ENCODE peak calls at places on chromosomes 1 and 21, in nine cellular contexts. One of them, this sample, is unnamed.

GRCh38 chr1:171142081-171142450 is 43.0 kb upstream of the FMO2 start:
- DNase-seq in SW 1271: no peak
- DNase-seq in epithelial cell of esophagus: no peak
- DNase-seq in GM04503: peak; percentile 44
- DNase-seq in endothelial cell: no peak
- DNase-seq in thyroid gland: peak; percentile 10
- DNase-seq in NCI-H2081: no peak
- DNase-seq in CD4-positive, alpha-beta memory T cell: no peak
- DNase-seq in progenitor cell of endocrine pancreas: no peak
- DNase-seq in this sample: peak; percentile 67

GRCh38 chr1:168396940-168397680 is 116.4 kb downstream of the TBX19 start:
- DNase-seq in SW 1271: no peak
- DNase-seq in epithelial cell of esophagus: no peak
- DNase-seq in GM04503: no peak
- DNase-seq in endothelial cell: no peak
- DNase-seq in thyroid gland: no peak
- DNase-seq in NCI-H2081: no peak
- DNase-seq in CD4-positive, alpha-beta memory T cell: no peak
- DNase-seq in progenitor cell of endocrine pancreas: no peak
- DNase-seq in this sample: no peak

GRCh38 chr21:33950425-33951079 is 34.9 kb upstream of the ATP5PO start:
- DNase-seq in SW 1271: no peak
- DNase-seq in epithelial cell of esophagus: no peak
- DNase-seq in GM04503: no peak
- DNase-seq in endothelial cell: no peak
- DNase-seq in thyroid gland: no peak
- DNase-seq in NCI-H2081: no peak
- DNase-seq in CD4-positive, alpha-beta memory T cell: no peak
- DNase-seq in progenitor cell of endocrine pancreas: no peak
- DNase-seq in this sample: no peak

GRCh38 chr1:60819302-60819701 is 263.1 kb upstream of the NFIA start:
- DNase-seq in SW 1271: no peak
- DNase-seq in epithelial cell of esophagus: no peak
- DNase-seq in GM04503: no peak
- DNase-seq in endothelial cell: no peak
- DNase-seq in thyroid gland: no peak
- DNase-seq in NCI-H2081: no peak
- DNase-seq in CD4-positive, alpha-beta memory T cell: no peak
- DNase-seq in progenitor cell of endocrine pancreas: no peak
- DNase-seq in this sample: no peak

GRCh38 chr1:21509351-21510112 is at the start of gene ALPL:
- DNase-seq in SW 1271: no peak
- DNase-seq in epithelial cell of esophagus: no peak
- DNase-seq in GM04503: no peak
- DNase-seq in endothelial cell: no peak
- DNase-seq in thyroid gland: no peak
- DNase-seq in NCI-H2081: no peak
- DNase-seq in CD4-positive, alpha-beta memory T cell: no peak
- DNase-seq in progenitor cell of endocrine pancreas: no peak
- DNase-seq in this sample: no peak

GRCh38 chr1:19679691-19680090 is 15.0 kb downstream of the HTR6 start:
- DNase-seq in SW 1271: no peak
- DNase-seq in epithelial cell of esophagus: no peak
- DNase-seq in GM04503: no peak
- DNase-seq in endothelial cell: no peak
- DNase-seq in thyroid gland: no peak
- DNase-seq in NCI-H2081: no peak
- DNase-seq in CD4-positive, alpha-beta memory T cell: no peak
- DNase-seq in progenitor cell of endocrine pancreas: no peak
- DNase-seq in this sample: no peak

GRCh38 chr1:2316451-2316940 is 74.9 kb downstream of the MORN1 start:
- DNase-seq in SW 1271: no peak
- DNase-seq in epithelial cell of esophagus: no peak
- DNase-seq in GM04503: no peak
- DNase-seq in endothelial cell: no peak
- DNase-seq in thyroid gland: peak; percentile 52
- DNase-seq in NCI-H2081: no peak
- DNase-seq in CD4-positive, alpha-beta memory T cell: no peak
- DNase-seq in progenitor cell of endocrine pancreas: no peak
- DNase-seq in this sample: no peak

GRCh38 chr1:180920702-180921101 is 8.0 kb downstream of the KIAA1614 start:
- DNase-seq in SW 1271: no peak
- DNase-seq in epithelial cell of esophagus: no peak
- DNase-seq in GM04503: no peak
- DNase-seq in endothelial cell: no peak
- DNase-seq in thyroid gland: no peak
- DNase-seq in NCI-H2081: no peak
- DNase-seq in CD4-positive, alpha-beta memory T cell: no peak
- DNase-seq in progenitor cell of endocrine pancreas: no peak
- DNase-seq in this sample: no peak

GRCh38 chr1:64309468-64309867 is 106.0 kb downstream of the UBE2U start:
- DNase-seq in SW 1271: no peak
- DNase-seq in epithelial cell of esophagus: peak; percentile 7
- DNase-seq in GM04503: no peak
- DNase-seq in endothelial cell: no peak
- DNase-seq in thyroid gland: no peak
- DNase-seq in NCI-H2081: no peak
- DNase-seq in CD4-positive, alpha-beta memory T cell: no peak
- DNase-seq in progenitor cell of endocrine pancreas: no peak
- DNase-seq in this sample: no peak

GRCh38 chr1:15411593-15412487 is 2.2 kb downstream of the EFHD2 start:
- DNase-seq in SW 1271: no peak
- DNase-seq in epithelial cell of esophagus: peak; percentile 32
- DNase-seq in GM04503: no peak
- DNase-seq in endothelial cell: no peak
- DNase-seq in thyroid gland: peak; percentile 63
- DNase-seq in NCI-H2081: no peak
- DNase-seq in CD4-positive, alpha-beta memory T cell: peak; percentile 43
- DNase-seq in progenitor cell of endocrine pancreas: no peak
- DNase-seq in this sample: no peak

GRCh38 chr21:33650230-33650629 is 7.9 kb downstream of the ITSN1 start:
- DNase-seq in SW 1271: no peak
- DNase-seq in epithelial cell of esophagus: no peak
- DNase-seq in GM04503: no peak
- DNase-seq in endothelial cell: no peak
- DNase-seq in thyroid gland: no peak
- DNase-seq in NCI-H2081: no peak
- DNase-seq in CD4-positive, alpha-beta memory T cell: no peak
- DNase-seq in progenitor cell of endocrine pancreas: no peak
- DNase-seq in this sample: no peak

GRCh38 chr21:33898546-33898945 is 17.1 kb downstream of the ATP5PO start:
- DNase-seq in SW 1271: no peak
- DNase-seq in epithelial cell of esophagus: no peak
- DNase-seq in GM04503: no peak
- DNase-seq in endothelial cell: no peak
- DNase-seq in thyroid gland: no peak
- DNase-seq in NCI-H2081: no peak
- DNase-seq in CD4-positive, alpha-beta memory T cell: no peak
- DNase-seq in progenitor cell of endocrine pancreas: no peak
- DNase-seq in this sample: no peak

GRCh38 chr1:246680696-246681127 is 43.5 kb upstream of the SCCPDH start:
- DNase-seq in SW 1271: no peak
- DNase-seq in epithelial cell of esophagus: no peak
- DNase-seq in GM04503: no peak
- DNase-seq in endothelial cell: no peak
- DNase-seq in thyroid gland: no peak
- DNase-seq in NCI-H2081: no peak
- DNase-seq in CD4-positive, alpha-beta memory T cell: no peak
- DNase-seq in progenitor cell of endocrine pancreas: no peak
- DNase-seq in this sample: no peak

GRCh38 chr21:36113647-36114428 is 21.0 kb upstream of the CBR3 start:
- DNase-seq in SW 1271: no peak
- DNase-seq in epithelial cell of esophagus: peak; percentile 66
- DNase-seq in GM04503: no peak
- DNase-seq in endothelial cell: no peak
- DNase-seq in thyroid gland: no peak
- DNase-seq in NCI-H2081: no peak
- DNase-seq in CD4-positive, alpha-beta memory T cell: peak; percentile 79
- DNase-seq in progenitor cell of endocrine pancreas: no peak
- DNase-seq in this sample: no peak

GRCh38 chr21:35479529-35479928 is 430.4 kb upstream of the RUNX1 start:
- DNase-seq in SW 1271: no peak
- DNase-seq in epithelial cell of esophagus: no peak
- DNase-seq in GM04503: no peak
- DNase-seq in endothelial cell: no peak
- DNase-seq in thyroid gland: no peak
- DNase-seq in NCI-H2081: no peak
- DNase-seq in CD4-positive, alpha-beta memory T cell: no peak
- DNase-seq in progenitor cell of endocrine pancreas: no peak
- DNase-seq in this sample: no peak

GRCh38 chr1:170198584-170198983 is 52.8 kb downstream of the NTMT2 start:
- DNase-seq in SW 1271: no peak
- DNase-seq in epithelial cell of esophagus: no peak
- DNase-seq in GM04503: no peak
- DNase-seq in endothelial cell: no peak
- DNase-seq in thyroid gland: no peak
- DNase-seq in NCI-H2081: no peak
- DNase-seq in CD4-positive, alpha-beta memory T cell: no peak
- DNase-seq in progenitor cell of endocrine pancreas: no peak
- DNase-seq in this sample: no peak

GRCh38 chr1:21334214-21335087 is 44.2 kb upstream of the ECE1 start:
- DNase-seq in SW 1271: peak; percentile 57
- DNase-seq in epithelial cell of esophagus: peak; percentile 66
- DNase-seq in GM04503: peak; percentile 90
- DNase-seq in endothelial cell: peak; percentile 76
- DNase-seq in thyroid gland: peak; percentile 90
- DNase-seq in NCI-H2081: no peak
- DNase-seq in CD4-positive, alpha-beta memory T cell: peak; percentile 87
- DNase-seq in progenitor cell of endocrine pancreas: no peak
- DNase-seq in this sample: peak; percentile 63

GRCh38 chr1:185696419-185697150 is 37.6 kb upstream of the HMCN1 start:
- DNase-seq in SW 1271: no peak
- DNase-seq in epithelial cell of esophagus: no peak
- DNase-seq in GM04503: no peak
- DNase-seq in endothelial cell: no peak
- DNase-seq in thyroid gland: no peak
- DNase-seq in NCI-H2081: peak; percentile 18
- DNase-seq in CD4-positive, alpha-beta memory T cell: no peak
- DNase-seq in progenitor cell of endocrine pancreas: no peak
- DNase-seq in this sample: no peak

GRCh38 chr1:39141925-39142324 is 62.6 kb upstream of the MACF1 start:
- DNase-seq in SW 1271: no peak
- DNase-seq in epithelial cell of esophagus: no peak
- DNase-seq in GM04503: no peak
- DNase-seq in endothelial cell: peak; percentile 21
- DNase-seq in thyroid gland: no peak
- DNase-seq in NCI-H2081: no peak
- DNase-seq in CD4-positive, alpha-beta memory T cell: no peak
- DNase-seq in progenitor cell of endocrine pancreas: no peak
- DNase-seq in this sample: no peak

GRCh38 chr21:15742694-15743093 is 12.9 kb downstream of the USP25 start:
- DNase-seq in SW 1271: no peak
- DNase-seq in epithelial cell of esophagus: no peak
- DNase-seq in GM04503: no peak
- DNase-seq in endothelial cell: no peak
- DNase-seq in thyroid gland: no peak
- DNase-seq in NCI-H2081: no peak
- DNase-seq in CD4-positive, alpha-beta memory T cell: no peak
- DNase-seq in progenitor cell of endocrine pancreas: no peak
- DNase-seq in this sample: no peak

GRCh38 chr1:168726719-168727118 is 2.3 kb downstream of the DPT start:
- DNase-seq in SW 1271: no peak
- DNase-seq in epithelial cell of esophagus: no peak
- DNase-seq in GM04503: no peak
- DNase-seq in endothelial cell: no peak
- DNase-seq in thyroid gland: no peak
- DNase-seq in NCI-H2081: no peak
- DNase-seq in CD4-positive, alpha-beta memory T cell: no peak
- DNase-seq in progenitor cell of endocrine pancreas: no peak
- DNase-seq in this sample: no peak

GRCh38 chr1:99672500-99673213 is 26.7 kb downstream of the PALMD start:
- DNase-seq in SW 1271: no peak
- DNase-seq in epithelial cell of esophagus: no peak
- DNase-seq in GM04503: no peak
- DNase-seq in endothelial cell: no peak
- DNase-seq in thyroid gland: peak; percentile 49
- DNase-seq in NCI-H2081: no peak
- DNase-seq in CD4-positive, alpha-beta memory T cell: no peak
- DNase-seq in progenitor cell of endocrine pancreas: no peak
- DNase-seq in this sample: no peak

GRCh38 chr1:244289976-244290375 is 161.7 kb downstream of the ADSS2 start:
- DNase-seq in SW 1271: no peak
- DNase-seq in epithelial cell of esophagus: peak; percentile 45
- DNase-seq in GM04503: no peak
- DNase-seq in endothelial cell: no peak
- DNase-seq in thyroid gland: no peak
- DNase-seq in NCI-H2081: no peak
- DNase-seq in CD4-positive, alpha-beta memory T cell: no peak
- DNase-seq in progenitor cell of endocrine pancreas: no peak
- DNase-seq in this sample: no peak

GRCh38 chr1:160630523-160631087 is 16.2 kb downstream of the SLAMF1 start:
- DNase-seq in SW 1271: no peak
- DNase-seq in epithelial cell of esophagus: no peak
- DNase-seq in GM04503: no peak
- DNase-seq in endothelial cell: no peak
- DNase-seq in thyroid gland: no peak
- DNase-seq in NCI-H2081: no peak
- DNase-seq in CD4-positive, alpha-beta memory T cell: no peak
- DNase-seq in progenitor cell of endocrine pancreas: no peak
- DNase-seq in this sample: no peak

GRCh38 chr1:8423702-8424538 is 106.0 kb downstream of the SLC45A1 start:
- DNase-seq in SW 1271: no peak
- DNase-seq in epithelial cell of esophagus: peak; percentile 59
- DNase-seq in GM04503: no peak
- DNase-seq in endothelial cell: peak; percentile 70
- DNase-seq in thyroid gland: peak; percentile 64
- DNase-seq in NCI-H2081: peak; percentile 65
- DNase-seq in CD4-positive, alpha-beta memory T cell: peak; percentile 50
- DNase-seq in progenitor cell of endocrine pancreas: peak; percentile 59
- DNase-seq in this sample: no peak

GRCh38 chr21:39663742-39664492 is 51.2 kb downstream of the B3GALT5 start:
- DNase-seq in SW 1271: no peak
- DNase-seq in epithelial cell of esophagus: no peak
- DNase-seq in GM04503: no peak
- DNase-seq in endothelial cell: no peak
- DNase-seq in thyroid gland: no peak
- DNase-seq in NCI-H2081: no peak
- DNase-seq in CD4-positive, alpha-beta memory T cell: no peak
- DNase-seq in progenitor cell of endocrine pancreas: no peak
- DNase-seq in this sample: no peak

GRCh38 chr1:202571719-202572339 is 138.4 kb downstream of the SYT2 start:
- DNase-seq in SW 1271: no peak
- DNase-seq in epithelial cell of esophagus: peak; percentile 56
- DNase-seq in GM04503: no peak
- DNase-seq in endothelial cell: peak; percentile 42
- DNase-seq in thyroid gland: peak; percentile 25
- DNase-seq in NCI-H2081: peak; percentile 17
- DNase-seq in CD4-positive, alpha-beta memory T cell: peak; percentile 11
- DNase-seq in progenitor cell of endocrine pancreas: no peak
- DNase-seq in this sample: no peak

GRCh38 chr1:61869691-61870109 is 127.4 kb downstream of the PATJ start:
- DNase-seq in SW 1271: no peak
- DNase-seq in epithelial cell of esophagus: no peak
- DNase-seq in GM04503: no peak
- DNase-seq in endothelial cell: no peak
- DNase-seq in thyroid gland: no peak
- DNase-seq in NCI-H2081: no peak
- DNase-seq in CD4-positive, alpha-beta memory T cell: no peak
- DNase-seq in progenitor cell of endocrine pancreas: no peak
- DNase-seq in this sample: no peak

GRCh38 chr1:152348447-152348846 is 11.4 kb downstream of the FLG2 start:
- DNase-seq in SW 1271: no peak
- DNase-seq in epithelial cell of esophagus: peak; percentile 31
- DNase-seq in GM04503: no peak
- DNase-seq in endothelial cell: no peak
- DNase-seq in thyroid gland: no peak
- DNase-seq in NCI-H2081: no peak
- DNase-seq in CD4-positive, alpha-beta memory T cell: peak; percentile 1
- DNase-seq in progenitor cell of endocrine pancreas: no peak
- DNase-seq in this sample: no peak